ENCODE peak calls at places on chromosomes 6 and 20, in eight cellular contexts. Q, A, T, V, C, Z, U and I are unnamed samples.
A peak's percentile ranks its signal among the peaks of the same experiment; 100 is the strongest.

GRCh38 chr6:155121699-155122098 is 126.6 kb downstream of the TIAM2 start:
- DNase-seq in Q (no peak), A (no peak), T (peak; percentile 74), V (no peak), C (peak; percentile 60), Z (peak; percentile 59), U (no peak), I (peak; percentile 63)

GRCh38 chr20:63335711-63336110 is 25.4 kb downstream of the CHRNA4 start:
- DNase-seq in Q (no peak), A (no peak), T (no peak), V (no peak), C (no peak), Z (no peak), U (no peak), I (no peak)

GRCh38 chr6:169960531-169960890 is 209.1 kb downstream of the ERMARD start:
- DNase-seq in Q (no peak), A (no peak), T (no peak), V (no peak), C (no peak), Z (no peak), U (no peak), I (peak; percentile 33)

GRCh38 chr20:6636209-6637159 is 131.0 kb upstream of the BMP2 start:
- DNase-seq in Q (peak; percentile 25), A (peak; percentile 82), T (peak; percentile 66), V (no peak), C (peak; percentile 54), Z (peak; percentile 80), U (peak; percentile 5), I (peak; percentile 2)

GRCh38 chr6:133637436-133637835 is 251.5 kb upstream of the TCF21 start:
- DNase-seq in Q (no peak), A (no peak), T (no peak), V (no peak), C (no peak), Z (no peak), U (no peak), I (no peak)

GRCh38 chr6:73064261-73064660 is 161.0 kb downstream of the KHDC1L start:
- DNase-seq in Q (no peak), A (no peak), T (no peak), V (no peak), C (no peak), Z (peak; percentile 42), U (no peak), I (no peak)

GRCh38 chr6:118771253-118771652 is 119.9 kb upstream of the CEP85L start:
- DNase-seq in Q (no peak), A (peak; percentile 36), T (no peak), V (no peak), C (no peak), Z (no peak), U (no peak), I (no peak)

GRCh38 chr6:110878751-110879539 is 4.4 kb downstream of the AMD1 start:
- DNase-seq in Q (peak; percentile 32), A (peak; percentile 32), T (peak; percentile 70), V (no peak), C (peak; percentile 57), Z (peak; percentile 63), U (peak; percentile 54), I (peak; percentile 60)

GRCh38 chr20:18663932-18664331 is 76.1 kb downstream of the DTD1 start:
- DNase-seq in Q (no peak), A (peak; percentile 47), T (no peak), V (no peak), C (no peak), Z (peak; percentile 4), U (no peak), I (no peak)

GRCh38 chr20:49579874-49580817 is 12.2 kb upstream of the PTGIS start:
- DNase-seq in Q (no peak), A (peak; percentile 49), T (peak; percentile 20), V (no peak), C (no peak), Z (peak; percentile 46), U (no peak), I (no peak)

GRCh38 chr6:4055420-4056041 is 23.4 kb downstream of the FAM217A start:
- DNase-seq in Q (peak; percentile 28), A (peak; percentile 89), T (no peak), V (peak; percentile 21), C (no peak), Z (peak; percentile 85), U (peak; percentile 7), I (peak; percentile 20)

GRCh38 chr6:163165922-163166321 is 248.6 kb upstream of the QKI start:
- DNase-seq in Q (no peak), A (no peak), T (no peak), V (no peak), C (no peak), Z (no peak), U (no peak), I (peak; percentile 84)

GRCh38 chr6:163162874-163163213 is 251.7 kb upstream of the QKI start:
- DNase-seq in Q (no peak), A (no peak), T (no peak), V (no peak), C (no peak), Z (no peak), U (no peak), I (no peak)

GRCh38 chr6:163165155-163165910 is 249.2 kb upstream of the QKI start:
- DNase-seq in Q (no peak), A (no peak), T (no peak), V (no peak), C (no peak), Z (no peak), U (no peak), I (peak; percentile 74)

GRCh38 chr6:163162007-163162873 is 252.3 kb upstream of the QKI start:
- DNase-seq in Q (no peak), A (no peak), T (no peak), V (no peak), C (no peak), Z (no peak), U (no peak), I (no peak)

DNA sequence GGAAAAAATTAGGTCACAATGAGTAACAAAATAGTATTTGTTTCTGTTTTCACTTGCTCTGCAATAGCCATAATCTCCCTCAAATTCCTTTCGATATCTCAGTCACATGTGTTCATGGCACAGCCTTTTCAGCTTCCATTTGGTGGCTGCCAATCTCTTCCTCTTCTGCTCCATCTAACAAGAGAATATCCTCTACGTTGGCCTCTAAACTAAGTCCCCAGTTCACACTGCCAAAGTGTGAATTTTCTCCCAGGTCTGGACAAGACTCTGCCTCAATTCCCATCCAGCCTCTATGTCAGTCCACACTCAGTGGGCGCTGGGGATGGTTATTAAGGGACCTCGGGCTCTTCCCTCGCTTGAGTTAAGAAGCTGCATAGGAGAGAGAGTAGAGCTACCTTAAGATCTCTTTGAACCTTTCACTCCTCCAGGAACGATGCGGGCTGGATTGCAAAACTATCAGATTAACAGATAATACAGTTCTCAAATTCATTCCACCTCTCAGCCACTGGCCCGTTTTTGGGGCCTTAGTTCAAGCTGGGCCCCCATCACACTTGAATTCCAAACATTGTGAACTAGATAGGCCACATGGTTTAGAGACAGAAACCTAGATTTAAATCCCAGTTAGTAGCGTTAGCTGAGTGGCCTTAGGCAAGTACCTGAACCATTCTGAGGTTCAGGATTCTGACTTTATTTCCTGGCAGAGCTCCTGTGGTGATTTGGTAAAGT is 250.2 kb upstream of the QKI start:
- DNase-seq in Q (no peak), A (no peak), T (no peak), V (no peak), C (no peak), Z (no peak), U (no peak), I (no peak)
- TF ChIP-seq EZH2phosphoT487 in Q (no peak), A (no peak), T (no peak), V (no peak), C (no peak), Z (no peak), U (no peak), I (no peak)

DNA sequence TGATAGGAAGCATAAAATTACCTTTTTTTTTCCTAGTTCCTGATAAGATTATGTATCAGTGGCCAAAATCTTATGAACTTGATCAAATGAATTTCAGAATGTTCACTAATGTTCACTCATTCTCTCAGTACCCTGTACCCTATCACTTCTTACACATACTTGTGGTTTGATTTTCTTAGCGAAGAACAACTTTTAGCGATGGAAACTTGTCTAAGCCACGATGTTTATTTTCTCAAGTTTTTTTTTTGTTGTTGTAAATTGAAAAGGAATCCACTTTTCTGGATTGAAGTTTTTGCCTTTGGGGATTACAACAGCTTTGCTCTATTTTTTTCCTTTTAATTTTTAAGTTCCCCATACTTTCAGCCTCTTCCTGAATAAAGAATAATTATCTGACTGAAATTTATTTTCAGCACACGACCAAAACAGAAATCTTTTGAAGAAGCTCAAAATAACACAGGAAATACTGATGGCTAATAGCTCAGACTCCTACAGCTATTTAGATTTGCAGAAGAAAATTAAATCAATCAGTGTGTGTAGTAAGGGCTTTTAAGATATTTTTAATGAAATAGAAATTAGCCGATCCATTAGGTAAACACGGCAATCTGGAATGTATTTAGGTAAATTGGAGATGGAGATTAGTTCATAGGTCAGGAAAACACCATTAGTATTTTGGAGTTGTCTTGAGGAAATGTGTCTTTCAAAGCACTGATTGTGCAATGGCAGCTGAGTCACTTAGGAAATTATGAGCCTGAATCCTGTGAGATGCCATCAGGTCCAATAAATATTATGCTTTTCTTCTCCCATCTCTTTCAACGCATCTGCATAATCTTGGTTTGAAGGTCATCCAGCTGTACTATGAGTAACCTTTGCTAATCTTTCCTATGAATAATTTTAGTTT is 217.5 kb downstream of the GJA1 start:
- DNase-seq in Q (no peak), A (peak; percentile 69), T (no peak), V (peak; percentile 18), C (no peak), Z (peak; percentile 88), U (no peak), I (peak; percentile 10)
- TF ChIP-seq EZH2phosphoT487 in Q (no peak), A (no peak), T (no peak), V (no peak), C (no peak), Z (no peak), U (no peak), I (no peak)

GRCh38 chr20:57025261-57025660 is 241.2 kb downstream of the BMP7 start:
- DNase-seq in Q (no peak), A (peak; percentile 43), T (no peak), V (no peak), C (no peak), Z (no peak), U (no peak), I (no peak)

GRCh38 chr20:57024849-57025248 is 241.6 kb downstream of the BMP7 start:
- DNase-seq in Q (no peak), A (no peak), T (no peak), V (no peak), C (no peak), Z (no peak), U (no peak), I (no peak)

GRCh38 chr20:57030611-57031600 is 235.5 kb downstream of the BMP7 start:
- DNase-seq in Q (no peak), A (peak; percentile 84), T (no peak), V (no peak), C (no peak), Z (peak; percentile 79), U (no peak), I (peak; percentile 29)

GRCh38 chr20:57025666-57026065 is 240.8 kb downstream of the BMP7 start:
- DNase-seq in Q (no peak), A (no peak), T (no peak), V (no peak), C (no peak), Z (no peak), U (no peak), I (no peak)

GRCh38 chr20:57027752-57028151 is 238.7 kb downstream of the BMP7 start:
- DNase-seq in Q (no peak), A (no peak), T (no peak), V (no peak), C (no peak), Z (no peak), U (no peak), I (no peak)
- TF ChIP-seq EZH2phosphoT487 in Q (no peak), A (no peak), T (no peak), V (no peak), C (no peak), Z (no peak), U (no peak), I (no peak)

GRCh38 chr6:161486326-161486725 is 212.5 kb upstream of the AGPAT4 start:
- DNase-seq in Q (no peak), A (peak; percentile 72), T (no peak), V (peak; percentile 41), C (no peak), Z (peak; percentile 86), U (no peak), I (peak; percentile 24)
- TF ChIP-seq EZH2phosphoT487 in Q (no peak), A (no peak), T (no peak), V (no peak), C (no peak), Z (no peak), U (no peak), I (no peak)